ENCODE peak calls at places on chromosomes 13 and 19, in four cellular contexts. One of them, this sample, is unnamed.

GRCh38 chr19:45952691-45953505 is 20.8 kb downstream of the NOVA2 start:
- DNase-seq in colonic mucosa: peak
- DNase-seq in brain microvascular endothelial cell: peak
- DNase-seq in AG10803: peak
- DNase-seq in this sample: no peak

GRCh38 chr19:49216076-49216475 is 58.5 kb downstream of the TRPM4 start:
- DNase-seq in brain microvascular endothelial cell: peak
- DNase-seq in AG10803: peak
- DNase-seq in colonic mucosa: no peak
- DNase-seq in this sample: no peak

GRCh38 chr13:26881154-26881553 is 120.6 kb upstream of the GPR12 start:
- DNase-seq in brain microvascular endothelial cell: peak
- DNase-seq in colonic mucosa: no peak
- DNase-seq in AG10803: peak
- DNase-seq in this sample: no peak

GRCh38 chr13:40348096-40348679 is 318.3 kb downstream of the FOXO1 start:
- DNase-seq in AG10803: no peak
- DNase-seq in brain microvascular endothelial cell: no peak
- DNase-seq in colonic mucosa: no peak
- DNase-seq in this sample: no peak

GRCh38 chr13:112522578-112522977 is 65.4 kb downstream of the TUBGCP3 start:
- DNase-seq in brain microvascular endothelial cell: no peak
- DNase-seq in colonic mucosa: no peak
- DNase-seq in AG10803: peak
- DNase-seq in this sample: no peak

GRCh38 chr19:16594131-16594586 is 21.9 kb upstream of the SLC35E1 start:
- DNase-seq in brain microvascular endothelial cell: no peak
- DNase-seq in AG10803: no peak
- DNase-seq in colonic mucosa: no peak
- DNase-seq in this sample: no peak

GRCh38 chr19:45340232-45340898 is at the start of gene KLC3:
- DNase-seq in AG10803: no peak
- DNase-seq in brain microvascular endothelial cell: no peak
- DNase-seq in colonic mucosa: peak
- DNase-seq in this sample: peak

GRCh38 chr19:6039541-6040225 is 61.7 kb upstream of the RANBP3 start:
- DNase-seq in AG10803: no peak
- DNase-seq in brain microvascular endothelial cell: no peak
- DNase-seq in colonic mucosa: no peak
- DNase-seq in this sample: peak

GRCh38 chr19:55467236-55468053 is 2.9 kb upstream of the C19orf85 start:
- DNase-seq in brain microvascular endothelial cell: no peak
- DNase-seq in colonic mucosa: peak
- DNase-seq in AG10803: peak
- DNase-seq in this sample: peak

GRCh38 chr13:40549500-40550094 is 116.8 kb downstream of the FOXO1 start:
- DNase-seq in colonic mucosa: no peak
- DNase-seq in AG10803: peak
- DNase-seq in brain microvascular endothelial cell: no peak
- DNase-seq in this sample: no peak

GRCh38 chr19:10230904-10231623 is at the start of gene S1PR2:
- DNase-seq in AG10803: peak
- DNase-seq in colonic mucosa: peak
- DNase-seq in brain microvascular endothelial cell: peak
- DNase-seq in this sample: peak

GRCh38 chr19:47507924-47508553 is 6.8 kb downstream of the NAPA start:
- DNase-seq in colonic mucosa: no peak
- DNase-seq in brain microvascular endothelial cell: no peak
- DNase-seq in AG10803: no peak
- DNase-seq in this sample: no peak

GRCh38 chr19:8097681-8098567 is 45.4 kb downstream of the CCL25 start:
- DNase-seq in AG10803: no peak
- DNase-seq in colonic mucosa: no peak
- DNase-seq in brain microvascular endothelial cell: no peak
- DNase-seq in this sample: peak

GRCh38 chr13:20105161-20105689 is 55.6 kb downstream of the GJA3 start:
- DNase-seq in AG10803: no peak
- DNase-seq in brain microvascular endothelial cell: no peak
- DNase-seq in colonic mucosa: no peak
- DNase-seq in this sample: no peak

GRCh38 chr13:97142452-97142851 is 79.7 kb upstream of the MBNL2 start:
- DNase-seq in colonic mucosa: peak
- DNase-seq in AG10803: peak
- DNase-seq in brain microvascular endothelial cell: peak
- DNase-seq in this sample: no peak

GRCh38 chr19:8662263-8662662 is 31.8 kb downstream of the NFILZ start:
- DNase-seq in colonic mucosa: no peak
- DNase-seq in AG10803: no peak
- DNase-seq in brain microvascular endothelial cell: no peak
- DNase-seq in this sample: no peak

GRCh38 chr13:71290963-71291937 is 575.8 kb downstream of the DACH1 start:
- DNase-seq in colonic mucosa: no peak
- DNase-seq in brain microvascular endothelial cell: peak
- DNase-seq in AG10803: peak
- DNase-seq in this sample: no peak

GRCh38 chr19:13001502-13002388 is 6.5 kb downstream of the NFIX start:
- DNase-seq in brain microvascular endothelial cell: no peak
- DNase-seq in colonic mucosa: no peak
- DNase-seq in AG10803: peak
- DNase-seq in this sample: no peak

GRCh38 chr19:50252111-50252886 is 48.9 kb downstream of the MYH14 start:
- DNase-seq in colonic mucosa: peak
- DNase-seq in brain microvascular endothelial cell: peak
- DNase-seq in AG10803: no peak
- DNase-seq in this sample: no peak

GRCh38 chr13:111539252-111539651 is 218.8 kb downstream of the TEX29 start:
- DNase-seq in brain microvascular endothelial cell: no peak
- DNase-seq in colonic mucosa: no peak
- DNase-seq in AG10803: no peak
- DNase-seq in this sample: no peak

GRCh38 chr13:41859555-41859954 is 101.4 kb downstream of the VWA8 start:
- DNase-seq in colonic mucosa: no peak
- DNase-seq in AG10803: no peak
- DNase-seq in brain microvascular endothelial cell: no peak
- DNase-seq in this sample: no peak

GRCh38 chr13:34300559-34300958 is 482.6 kb downstream of the RFC3 start:
- DNase-seq in colonic mucosa: no peak
- DNase-seq in brain microvascular endothelial cell: no peak
- DNase-seq in AG10803: no peak
- DNase-seq in this sample: no peak

GRCh38 chr13:50403311-50403710 is 388.1 kb downstream of the KCNRG start:
- DNase-seq in AG10803: no peak
- DNase-seq in colonic mucosa: no peak
- DNase-seq in brain microvascular endothelial cell: no peak
- DNase-seq in this sample: no peak

GRCh38 chr19:4773047-4773640 is 18.4 kb upstream of the FEM1A start:
- DNase-seq in AG10803: no peak
- DNase-seq in brain microvascular endothelial cell: no peak
- DNase-seq in colonic mucosa: no peak
- DNase-seq in this sample: no peak

GRCh38 chr13:59409211-59409610 is 754.5 kb downstream of the DIAPH3 start:
- DNase-seq in AG10803: peak
- DNase-seq in brain microvascular endothelial cell: peak
- DNase-seq in colonic mucosa: no peak
- DNase-seq in this sample: no peak

GRCh38 chr13:98571955-98572662 is 4.8 kb downstream of the STK24 start:
- DNase-seq in AG10803: peak
- DNase-seq in brain microvascular endothelial cell: no peak
- DNase-seq in colonic mucosa: peak
- DNase-seq in this sample: no peak

GRCh38 chr19:33868821-33869412 is 72.2 kb downstream of the KCTD15 start:
- DNase-seq in AG10803: peak
- DNase-seq in colonic mucosa: no peak
- DNase-seq in brain microvascular endothelial cell: no peak
- DNase-seq in this sample: no peak

GRCh38 chr13:33524086-33524485 is 238.5 kb upstream of the STARD13 start:
- DNase-seq in AG10803: peak
- DNase-seq in colonic mucosa: no peak
- DNase-seq in brain microvascular endothelial cell: peak
- DNase-seq in this sample: no peak

GRCh38 chr13:94112227-94112626 is 367.3 kb downstream of the DCT start:
- DNase-seq in brain microvascular endothelial cell: peak
- DNase-seq in AG10803: peak
- DNase-seq in colonic mucosa: no peak
- DNase-seq in this sample: no peak

GRCh38 chr19:37817180-37817911 is 38.0 kb upstream of the ZNF573 start:
- DNase-seq in AG10803: peak
- DNase-seq in brain microvascular endothelial cell: peak
- DNase-seq in colonic mucosa: peak
- DNase-seq in this sample: peak

GRCh38 chr13:111875922-111876321 is 191.0 kb upstream of the SOX1 start:
- DNase-seq in colonic mucosa: no peak
- DNase-seq in brain microvascular endothelial cell: no peak
- DNase-seq in AG10803: no peak
- DNase-seq in this sample: no peak

GRCh38 chr19:52923782-52924593 is 760 bp upstream of the ZNF888 start:
- DNase-seq in brain microvascular endothelial cell: peak
- DNase-seq in colonic mucosa: peak
- DNase-seq in AG10803: peak
- DNase-seq in this sample: peak

GRCh38 chr19:58350871-58351557 is 2.3 kb downstream of the A1BG start:
- DNase-seq in brain microvascular endothelial cell: no peak
- DNase-seq in AG10803: no peak
- DNase-seq in colonic mucosa: no peak
- DNase-seq in this sample: peak

GRCh38 chr13:59145381-59145780 is 1018.3 kb downstream of the DIAPH3 start:
- DNase-seq in AG10803: no peak
- DNase-seq in brain microvascular endothelial cell: no peak
- DNase-seq in colonic mucosa: no peak
- DNase-seq in this sample: no peak

GRCh38 chr19:45172173-45172572 is 5.9 kb downstream of the TRAPPC6A start:
- DNase-seq in brain microvascular endothelial cell: no peak
- DNase-seq in AG10803: no peak
- DNase-seq in colonic mucosa: no peak
- DNase-seq in this sample: no peak

GRCh38 chr19:36488816-36489138 is 584 bp downstream of the ZNF566 start:
- DNase-seq in colonic mucosa: no peak
- DNase-seq in brain microvascular endothelial cell: peak
- DNase-seq in AG10803: peak
- DNase-seq in this sample: no peak

DNA sequence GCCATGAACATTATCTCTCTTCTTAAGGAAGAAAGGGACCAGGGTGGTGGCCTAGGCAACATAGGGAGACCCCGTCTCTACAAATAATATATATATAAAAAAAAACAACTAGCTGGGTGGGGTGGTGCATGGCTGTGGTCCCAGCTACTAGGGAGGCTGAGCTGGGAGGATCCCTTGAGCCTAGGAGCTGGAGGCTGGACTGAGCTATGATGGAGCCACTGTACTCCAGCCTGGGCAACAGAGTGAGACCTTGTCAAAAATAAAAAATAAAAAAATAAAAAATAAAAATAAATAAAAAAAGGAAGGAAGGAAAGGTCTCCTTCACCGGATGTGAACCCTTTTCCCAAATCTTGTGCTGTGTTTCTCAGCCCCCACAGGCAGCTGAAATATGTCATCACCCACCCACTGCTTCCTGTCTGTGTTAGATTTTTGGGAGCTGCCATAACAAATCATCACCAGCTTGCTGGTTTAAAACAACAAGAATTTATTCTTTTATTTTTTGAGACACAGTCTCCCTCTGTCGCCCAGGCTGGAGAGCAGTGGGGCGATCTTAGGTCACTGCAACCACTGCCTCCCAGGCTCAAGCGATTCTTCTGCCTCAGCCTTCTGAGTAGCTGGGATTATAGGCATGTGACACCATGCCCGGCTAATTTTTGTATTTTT is 9.5 kb upstream of the TSPAN16 start:
- DNase-seq in brain microvascular endothelial cell: peak
- DNase-seq in AG10803: peak
- DNase-seq in colonic mucosa: no peak
- DNase-seq in this sample: no peak
- TF ChIP-seq CTCF in brain microvascular endothelial cell: peak
- TF ChIP-seq CTCF in AG10803: peak
- TF ChIP-seq CTCF in colonic mucosa: no peak
- TF ChIP-seq CTCF in this sample: peak

GRCh38 chr13:28679628-28680027 is 20.7 kb downstream of the POMP start:
- DNase-seq in AG10803: peak
- DNase-seq in colonic mucosa: no peak
- DNase-seq in brain microvascular endothelial cell: no peak
- DNase-seq in this sample: no peak
- TF ChIP-seq CTCF in AG10803: peak
- TF ChIP-seq CTCF in colonic mucosa: peak
- TF ChIP-seq CTCF in brain microvascular endothelial cell: peak
- TF ChIP-seq CTCF in this sample: no peak

GRCh38 chr13:64470751-64471150 is 2759.4 kb downstream of the PCDH9 start:
- DNase-seq in colonic mucosa: no peak
- DNase-seq in brain microvascular endothelial cell: no peak
- DNase-seq in AG10803: no peak
- DNase-seq in this sample: no peak

GRCh38 chr13:64471916-64472315 is 2758.2 kb downstream of the PCDH9 start:
- DNase-seq in AG10803: peak
- DNase-seq in brain microvascular endothelial cell: no peak
- DNase-seq in colonic mucosa: no peak
- DNase-seq in this sample: no peak
- TF ChIP-seq CTCF in AG10803: peak
- TF ChIP-seq CTCF in brain microvascular endothelial cell: peak
- TF ChIP-seq CTCF in colonic mucosa: no peak
- TF ChIP-seq CTCF in this sample: no peak

DNA sequence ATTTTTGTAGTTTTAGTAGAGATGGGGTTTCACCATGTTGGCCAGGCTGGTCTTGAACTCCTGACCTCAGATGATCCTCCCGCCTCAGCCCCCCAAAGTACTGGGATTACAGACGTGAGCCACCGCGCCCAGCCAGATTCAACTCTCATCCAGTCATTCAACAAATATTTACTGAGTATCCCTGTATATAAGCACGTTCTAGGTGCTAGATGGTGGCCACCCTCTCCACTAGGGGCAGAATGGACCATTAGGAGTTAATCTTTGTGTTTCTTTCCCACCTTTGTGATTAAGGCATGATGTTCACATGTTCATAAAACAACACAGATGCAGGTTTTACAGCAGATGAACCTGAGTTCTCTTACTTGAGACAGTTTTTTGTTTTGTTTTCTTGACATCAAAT is 7.3 kb downstream of the SHKBP1 start:
- DNase-seq in colonic mucosa: no peak
- DNase-seq in AG10803: no peak
- DNase-seq in brain microvascular endothelial cell: peak
- DNase-seq in this sample: no peak
- TF ChIP-seq CTCF in colonic mucosa: no peak
- TF ChIP-seq CTCF in AG10803: peak
- TF ChIP-seq CTCF in brain microvascular endothelial cell: peak
- TF ChIP-seq CTCF in this sample: no peak

GRCh38 chr13:113919761-113920160 is 54.1 kb downstream of the C13orf46 start:
- DNase-seq in AG10803: no peak
- DNase-seq in brain microvascular endothelial cell: no peak
- DNase-seq in colonic mucosa: no peak
- DNase-seq in this sample: no peak

GRCh38 chr13:113921763-113922162 is 52.1 kb downstream of the C13orf46 start:
- DNase-seq in AG10803: no peak
- DNase-seq in colonic mucosa: no peak
- DNase-seq in brain microvascular endothelial cell: no peak
- DNase-seq in this sample: no peak

GRCh38 chr13:113918981-113919646 is 54.8 kb downstream of the C13orf46 start:
- DNase-seq in colonic mucosa: peak
- DNase-seq in AG10803: peak
- DNase-seq in brain microvascular endothelial cell: no peak
- DNase-seq in this sample: no peak

GRCh38 chr13:113920606-113921306 is 53.1 kb downstream of the C13orf46 start:
- DNase-seq in brain microvascular endothelial cell: no peak
- DNase-seq in colonic mucosa: no peak
- DNase-seq in AG10803: no peak
- DNase-seq in this sample: no peak

GRCh38 chr13:113920173-113920572 is 53.7 kb downstream of the C13orf46 start:
- DNase-seq in AG10803: peak
- DNase-seq in brain microvascular endothelial cell: no peak
- DNase-seq in colonic mucosa: peak
- DNase-seq in this sample: no peak
- TF ChIP-seq CTCF in AG10803: no peak
- TF ChIP-seq CTCF in brain microvascular endothelial cell: no peak
- TF ChIP-seq CTCF in colonic mucosa: no peak
- TF ChIP-seq CTCF in this sample: no peak